ENCODE peak calls at places on chromosomes 7 and 10, in nine cellular contexts. D, I, M, V, U, X, L, F and T are unnamed samples.
A peak's percentile ranks its signal among the peaks of the same experiment; 100 is the strongest.

GRCh38 chr10:55631071-55631654 is 729.9 kb downstream of the ZWINT start:
- DNase-seq in D (peak; percentile 71), I (no peak), M (peak; percentile 39), V (peak; percentile 80), U (peak; percentile 59), X (no peak), L (peak; percentile 89), F (peak; percentile 82), T (peak; percentile 44)

GRCh38 chr10:30755474-30755873 is 125.9 kb upstream of the LYZL2 start:
- DNase-seq in D (no peak), I (no peak), M (no peak), V (no peak), U (no peak), X (no peak), L (no peak), F (no peak), T (no peak)

GRCh38 chr7:127673902-127674301 is 21.9 kb downstream of the SND1 start:
- DNase-seq in D (no peak), I (no peak), M (no peak), V (no peak), U (no peak), X (no peak), L (no peak), F (no peak), T (no peak)

GRCh38 chr7:24245362-24245761 is 38.6 kb upstream of the NPY start:
- DNase-seq in D (no peak), I (no peak), M (no peak), V (no peak), U (no peak), X (no peak), L (no peak), F (no peak), T (no peak)

GRCh38 chr7:7212612-7213011 is 30.3 kb downstream of the C1GALT1 start:
- DNase-seq in D (no peak), I (no peak), M (no peak), V (no peak), U (no peak), X (no peak), L (no peak), F (no peak), T (no peak)

GRCh38 chr10:62062752-62063512 is 161.4 kb downstream of the ARID5B start:
- DNase-seq in D (no peak), I (no peak), M (no peak), V (no peak), U (no peak), X (no peak), L (no peak), F (no peak), T (no peak)

GRCh38 chr10:89665302-89665701 is 20.3 kb upstream of the PANK1 start:
- DNase-seq in D (peak; percentile 61), I (no peak), M (no peak), V (no peak), U (no peak), X (no peak), L (no peak), F (no peak), T (no peak)

GRCh38 chr7:106063692-106064091 is 48.4 kb downstream of the SYPL1 start:
- DNase-seq in D (no peak), I (no peak), M (no peak), V (no peak), U (no peak), X (no peak), L (no peak), F (no peak), T (no peak)

GRCh38 chr10:22477365-22478287 is 132.3 kb downstream of the SPAG6 start:
- DNase-seq in D (no peak), I (no peak), M (no peak), V (no peak), U (no peak), X (no peak), L (no peak), F (no peak), T (peak; percentile 73)

GRCh38 chr10:99775850-99776249 is 6.6 kb upstream of the ABCC2 start:
- DNase-seq in D (no peak), I (peak; percentile 78), M (no peak), V (no peak), U (no peak), X (no peak), L (no peak), F (peak; percentile 41), T (no peak)

GRCh38 chr10:88270871-88271713 is 312.0 kb downstream of the RNLS start:
- DNase-seq in D (no peak), I (no peak), M (peak; percentile 79), V (no peak), U (no peak), X (peak; percentile 28), L (no peak), F (no peak), T (no peak)

GRCh38 chr7:24898691-24899090 is 81.3 kb downstream of the OSBPL3 start:
- DNase-seq in D (no peak), I (no peak), M (peak; percentile 23), V (no peak), U (no peak), X (no peak), L (no peak), F (no peak), T (no peak)

GRCh38 chr10:73802276-73802991 is 9.0 kb downstream of the NDST2 start:
- DNase-seq in D (no peak), I (no peak), M (no peak), V (no peak), U (no peak), X (no peak), L (no peak), F (peak; percentile 26), T (no peak)

GRCh38 chr7:107180378-107180777 is 11.6 kb downstream of the HBP1 start:
- DNase-seq in D (no peak), I (no peak), M (peak; percentile 95), V (no peak), U (no peak), X (peak; percentile 72), L (peak; percentile 25), F (peak; percentile 60), T (no peak)

GRCh38 chr10:98097175-98097574 is 37.3 kb upstream of the R3HCC1L start:
- DNase-seq in D (no peak), I (no peak), M (no peak), V (no peak), U (peak; percentile 28), X (no peak), L (no peak), F (no peak), T (no peak)

GRCh38 chr10:118926903-118927302 is 102.6 kb upstream of the NANOS1 start:
- DNase-seq in D (no peak), I (no peak), M (no peak), V (no peak), U (no peak), X (no peak), L (no peak), F (peak; percentile 0), T (no peak)

GRCh38 chr7:35975851-35976454 is 175.1 kb downstream of the SEPTIN7 start:
- DNase-seq in D (peak; percentile 69), I (peak; percentile 71), M (peak; percentile 58), V (no peak), U (no peak), X (no peak), L (peak; percentile 65), F (peak; percentile 67), T (no peak)

GRCh38 chr7:107995184-107996071 is 7.5 kb downstream of the LAMB1 start:
- DNase-seq in D (no peak), I (no peak), M (no peak), V (no peak), U (no peak), X (no peak), L (no peak), F (no peak), T (no peak)

GRCh38 chr7:155799514-155799913 is 12.7 kb downstream of the SHH start:
- DNase-seq in D (no peak), I (no peak), M (no peak), V (no peak), U (peak; percentile 65), X (no peak), L (no peak), F (no peak), T (peak; percentile 62)

GRCh38 chr10:4246881-4247358 is 461.9 kb upstream of the KLF6 start:
- DNase-seq in D (no peak), I (no peak), M (no peak), V (no peak), U (no peak), X (no peak), L (no peak), F (no peak), T (no peak)

GRCh38 chr10:128268015-128268722 is 141.9 kb upstream of the MKI67 start:
- DNase-seq in D (peak; percentile 65), I (no peak), M (peak; percentile 35), V (no peak), U (no peak), X (no peak), L (peak; percentile 75), F (no peak), T (no peak)
- TF ChIP-seq CTCF in D (no peak), I (peak; percentile 86), M (peak; percentile 61), V (no peak), U (peak; percentile 31), X (no peak), L (peak; percentile 76), F (no peak), T (no peak)

DNA sequence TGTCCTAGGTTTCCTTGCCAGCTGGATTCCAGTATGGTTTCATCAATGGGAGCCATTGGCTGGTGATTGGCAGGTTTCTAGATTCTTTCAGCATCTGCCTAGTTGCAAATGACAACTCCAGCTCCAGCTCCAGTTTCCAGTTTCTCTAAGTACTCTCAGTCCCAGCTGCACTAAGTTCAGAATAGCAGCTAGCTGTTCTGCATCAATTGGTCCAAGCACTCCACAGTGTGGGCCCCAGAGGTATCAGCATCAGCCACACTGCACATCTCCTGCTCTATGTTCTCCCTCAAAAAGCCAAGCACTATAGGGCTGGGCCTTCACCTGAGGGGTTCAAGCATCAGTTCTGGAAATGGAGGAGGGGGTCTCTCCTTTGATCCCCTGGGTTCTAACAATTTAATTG is 143.4 kb downstream of the VPS50 start:
- DNase-seq in D (no peak), I (no peak), M (no peak), V (no peak), U (no peak), X (no peak), L (no peak), F (no peak), T (no peak)
- TF ChIP-seq CTCF in D (no peak), I (no peak), M (no peak), V (no peak), U (no peak), X (no peak), L (no peak), F (no peak), T (no peak)

GRCh38 chr7:120337308-120337907 is 64.4 kb downstream of the KCND2 start:
- DNase-seq in D (no peak), I (no peak), M (peak; percentile 1), V (no peak), U (no peak), X (no peak), L (no peak), F (no peak), T (no peak)
- TF ChIP-seq CTCF in D (no peak), I (peak; percentile 41), M (no peak), V (no peak), U (peak; percentile 51), X (no peak), L (peak; percentile 50), F (peak; percentile 29), T (peak; percentile 40)

DNA sequence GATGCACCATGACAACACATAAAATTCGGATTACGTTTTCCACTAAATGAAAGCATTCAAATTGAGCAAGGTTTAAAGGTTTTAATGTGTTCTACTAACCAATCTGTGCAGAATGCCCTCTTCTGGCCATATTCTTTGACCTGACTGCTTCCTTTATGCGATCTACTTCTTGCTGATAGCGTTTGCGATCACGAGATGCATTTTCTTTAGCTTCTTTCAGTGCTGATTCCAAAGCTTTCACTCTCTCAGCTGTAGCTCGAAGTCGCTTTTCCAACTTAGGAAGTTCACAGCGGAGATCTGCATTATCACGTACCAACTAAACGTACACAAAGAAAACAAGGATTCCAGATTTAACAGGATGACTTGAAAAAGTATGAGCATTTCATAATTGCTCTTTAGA is 39.2 kb downstream of the KIF5B start:
- DNase-seq in D (no peak), I (no peak), M (no peak), V (no peak), U (no peak), X (no peak), L (no peak), F (no peak), T (no peak)
- TF ChIP-seq CTCF in D (no peak), I (no peak), M (no peak), V (no peak), U (no peak), X (no peak), L (no peak), F (no peak), T (no peak)